ENCODE peak calls at places on chromosome 18, in seven cellular contexts. One of them, this sample, is unnamed.

GRCh38 chr18:7221424-7222155 is 9.3 kb upstream of the LRRC30 start:
- DNase-seq in tibial artery: no peak
- DNase-seq in OCI-LY7: peak
- DNase-seq in cardiac muscle cell: peak
- DNase-seq in PC-9: peak
- DNase-seq in psoas muscle: peak
- DNase-seq in fibroblast of the aortic adventitia: peak
- DNase-seq in this sample: peak

GRCh38 chr18:26436176-26437031 is 111.9 kb downstream of the KCTD1 start:
- DNase-seq in cardiac muscle cell: peak
- DNase-seq in OCI-LY7: no peak
- DNase-seq in tibial artery: no peak
- DNase-seq in psoas muscle: no peak
- DNase-seq in PC-9: peak
- DNase-seq in fibroblast of the aortic adventitia: peak
- DNase-seq in this sample: no peak

GRCh38 chr18:59691046-59691395 is 6.2 kb downstream of the CCBE1 start:
- DNase-seq in fibroblast of the aortic adventitia: no peak
- DNase-seq in PC-9: no peak
- DNase-seq in psoas muscle: no peak
- DNase-seq in OCI-LY7: no peak
- DNase-seq in tibial artery: no peak
- DNase-seq in cardiac muscle cell: peak
- DNase-seq in this sample: no peak

GRCh38 chr18:57737661-57738060 is 65.5 kb downstream of the ATP8B1 start:
- DNase-seq in psoas muscle: peak
- DNase-seq in fibroblast of the aortic adventitia: peak
- DNase-seq in cardiac muscle cell: peak
- DNase-seq in OCI-LY7: no peak
- DNase-seq in PC-9: peak
- DNase-seq in tibial artery: peak
- DNase-seq in this sample: no peak

GRCh38 chr18:58536534-58537271 is 92.2 kb downstream of the ALPK2 start:
- DNase-seq in fibroblast of the aortic adventitia: no peak
- DNase-seq in cardiac muscle cell: no peak
- DNase-seq in psoas muscle: no peak
- DNase-seq in PC-9: no peak
- DNase-seq in OCI-LY7: peak
- DNase-seq in tibial artery: no peak
- DNase-seq in this sample: no peak

GRCh38 chr18:80105369-80106167 is 3.5 kb upstream of the ADNP2 start:
- DNase-seq in fibroblast of the aortic adventitia: no peak
- DNase-seq in tibial artery: no peak
- DNase-seq in PC-9: no peak
- DNase-seq in OCI-LY7: peak
- DNase-seq in cardiac muscle cell: no peak
- DNase-seq in psoas muscle: no peak
- DNase-seq in this sample: peak

GRCh38 chr18:64678048-64678447 is 529.2 kb upstream of the LINC00305 start:
- DNase-seq in OCI-LY7: peak
- DNase-seq in psoas muscle: no peak
- DNase-seq in tibial artery: no peak
- DNase-seq in cardiac muscle cell: no peak
- DNase-seq in fibroblast of the aortic adventitia: no peak
- DNase-seq in PC-9: no peak
- DNase-seq in this sample: no peak

GRCh38 chr18:74252032-74252380 is 39.8 kb downstream of the CYB5A start:
- DNase-seq in OCI-LY7: no peak
- DNase-seq in cardiac muscle cell: peak
- DNase-seq in PC-9: peak
- DNase-seq in fibroblast of the aortic adventitia: no peak
- DNase-seq in tibial artery: no peak
- DNase-seq in psoas muscle: no peak
- DNase-seq in this sample: peak

GRCh38 chr18:23805898-23806297 is 116.6 kb downstream of the LAMA3 start:
- DNase-seq in cardiac muscle cell: peak
- DNase-seq in tibial artery: no peak
- DNase-seq in PC-9: no peak
- DNase-seq in OCI-LY7: no peak
- DNase-seq in psoas muscle: no peak
- DNase-seq in fibroblast of the aortic adventitia: peak
- DNase-seq in this sample: no peak

GRCh38 chr18:28176933-28177827 is at the start of gene CDH2:
- DNase-seq in cardiac muscle cell: peak
- DNase-seq in PC-9: no peak
- DNase-seq in psoas muscle: peak
- DNase-seq in fibroblast of the aortic adventitia: peak
- DNase-seq in OCI-LY7: no peak
- DNase-seq in tibial artery: no peak
- DNase-seq in this sample: peak

GRCh38 chr18:23906658-23907057 is 107.9 kb upstream of the TTC39C start:
- DNase-seq in fibroblast of the aortic adventitia: no peak
- DNase-seq in psoas muscle: no peak
- DNase-seq in PC-9: no peak
- DNase-seq in OCI-LY7: no peak
- DNase-seq in tibial artery: no peak
- DNase-seq in cardiac muscle cell: no peak
- DNase-seq in this sample: no peak

GRCh38 chr18:79497638-79498081 is 101.9 kb downstream of the NFATC1 start:
- DNase-seq in fibroblast of the aortic adventitia: no peak
- DNase-seq in psoas muscle: no peak
- DNase-seq in tibial artery: no peak
- DNase-seq in OCI-LY7: no peak
- DNase-seq in PC-9: no peak
- DNase-seq in cardiac muscle cell: peak
- DNase-seq in this sample: peak

DNA sequence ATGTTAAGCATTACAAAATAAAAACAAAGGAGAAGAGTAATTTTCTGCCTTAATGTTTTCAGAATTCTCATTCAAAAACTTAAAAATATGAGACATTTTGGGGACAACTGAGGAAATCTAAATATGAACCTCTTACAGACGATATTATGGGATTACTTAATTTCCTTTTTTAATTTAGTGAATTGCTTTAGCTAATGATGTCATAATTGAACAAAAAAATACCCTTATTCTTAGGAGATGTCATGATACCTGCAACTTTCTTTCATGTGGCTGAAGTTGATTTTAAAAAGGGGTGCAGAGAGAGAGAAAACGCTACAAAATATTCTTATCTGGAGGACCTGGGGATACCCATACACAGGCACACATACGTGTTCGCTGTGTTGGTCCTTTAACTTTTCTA is 129.3 kb downstream of the ZNF521 start:
- DNase-seq in tibial artery: no peak
- DNase-seq in PC-9: no peak
- DNase-seq in psoas muscle: no peak
- DNase-seq in OCI-LY7: no peak
- DNase-seq in fibroblast of the aortic adventitia: no peak
- DNase-seq in cardiac muscle cell: no peak
- DNase-seq in this sample: no peak
- TF ChIP-seq CTCF in tibial artery: no peak
- TF ChIP-seq CTCF in PC-9: no peak
- TF ChIP-seq CTCF in psoas muscle: no peak
- TF ChIP-seq CTCF in OCI-LY7: no peak
- TF ChIP-seq CTCF in fibroblast of the aortic adventitia: no peak
- TF ChIP-seq CTCF in cardiac muscle cell: no peak
- TF ChIP-seq CTCF in this sample: no peak

DNA sequence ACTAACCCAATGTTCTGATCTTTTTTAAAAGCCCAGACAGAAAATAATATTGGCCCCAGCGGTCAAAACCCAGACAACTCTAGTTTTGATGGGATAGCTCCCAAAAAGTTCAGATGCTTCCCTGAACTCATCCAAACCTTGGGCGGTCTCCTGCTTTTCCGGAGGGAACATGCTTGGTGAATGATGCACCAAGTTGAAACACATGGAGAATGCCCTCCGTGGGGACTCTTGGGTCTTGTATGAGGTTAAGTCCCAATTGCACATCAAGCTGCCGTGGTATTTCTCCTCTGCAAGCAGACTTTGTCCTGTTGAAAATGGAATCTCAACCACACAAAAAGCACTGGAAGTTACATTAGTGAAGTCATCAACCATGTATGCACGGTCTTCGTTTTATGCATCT is 120.7 kb upstream of the CTAGE1 start:
- DNase-seq in psoas muscle: peak
- DNase-seq in fibroblast of the aortic adventitia: peak
- DNase-seq in cardiac muscle cell: no peak
- DNase-seq in OCI-LY7: no peak
- DNase-seq in tibial artery: peak
- DNase-seq in PC-9: no peak
- DNase-seq in this sample: no peak
- TF ChIP-seq CTCF in psoas muscle: no peak
- TF ChIP-seq CTCF in fibroblast of the aortic adventitia: no peak
- TF ChIP-seq CTCF in cardiac muscle cell: no peak
- TF ChIP-seq CTCF in OCI-LY7: no peak
- TF ChIP-seq CTCF in tibial artery: no peak
- TF ChIP-seq CTCF in PC-9: no peak
- TF ChIP-seq CTCF in this sample: no peak

GRCh38 chr18:77765468-77765867 is 515.8 kb downstream of the GALR1 start:
- DNase-seq in tibial artery: no peak
- DNase-seq in cardiac muscle cell: peak
- DNase-seq in OCI-LY7: no peak
- DNase-seq in fibroblast of the aortic adventitia: no peak
- DNase-seq in psoas muscle: no peak
- DNase-seq in PC-9: no peak
- DNase-seq in this sample: peak
- TF ChIP-seq CTCF in tibial artery: no peak
- TF ChIP-seq CTCF in cardiac muscle cell: no peak
- TF ChIP-seq CTCF in OCI-LY7: no peak
- TF ChIP-seq CTCF in fibroblast of the aortic adventitia: no peak
- TF ChIP-seq CTCF in psoas muscle: peak
- TF ChIP-seq CTCF in PC-9: peak
- TF ChIP-seq CTCF in this sample: peak

GRCh38 chr18:9148239-9148552 is 11.6 kb downstream of the ANKRD12 start:
- DNase-seq in fibroblast of the aortic adventitia: no peak
- DNase-seq in psoas muscle: no peak
- DNase-seq in OCI-LY7: no peak
- DNase-seq in PC-9: no peak
- DNase-seq in cardiac muscle cell: no peak
- DNase-seq in tibial artery: no peak
- DNase-seq in this sample: no peak
- TF ChIP-seq CTCF in fibroblast of the aortic adventitia: no peak
- TF ChIP-seq CTCF in psoas muscle: no peak
- TF ChIP-seq CTCF in OCI-LY7: no peak
- TF ChIP-seq CTCF in PC-9: peak
- TF ChIP-seq CTCF in cardiac muscle cell: no peak
- TF ChIP-seq CTCF in tibial artery: no peak
- TF ChIP-seq CTCF in this sample: peak

GRCh38 chr18:43830905-43831304 is 553.6 kb upstream of the SYT4 start:
- DNase-seq in fibroblast of the aortic adventitia: no peak
- DNase-seq in tibial artery: no peak
- DNase-seq in OCI-LY7: no peak
- DNase-seq in cardiac muscle cell: no peak
- DNase-seq in PC-9: no peak
- DNase-seq in psoas muscle: no peak
- DNase-seq in this sample: no peak
- TF ChIP-seq CTCF in fibroblast of the aortic adventitia: no peak
- TF ChIP-seq CTCF in tibial artery: no peak
- TF ChIP-seq CTCF in OCI-LY7: no peak
- TF ChIP-seq CTCF in cardiac muscle cell: no peak
- TF ChIP-seq CTCF in PC-9: no peak
- TF ChIP-seq CTCF in psoas muscle: no peak
- TF ChIP-seq CTCF in this sample: no peak

GRCh38 chr18:49784427-49785185 is 28.7 kb downstream of the ACAA2 start:
- DNase-seq in OCI-LY7: no peak
- DNase-seq in fibroblast of the aortic adventitia: peak
- DNase-seq in tibial artery: no peak
- DNase-seq in cardiac muscle cell: no peak
- DNase-seq in psoas muscle: no peak
- DNase-seq in PC-9: no peak
- DNase-seq in this sample: no peak
- TF ChIP-seq CTCF in OCI-LY7: peak
- TF ChIP-seq CTCF in fibroblast of the aortic adventitia: peak
- TF ChIP-seq CTCF in tibial artery: no peak
- TF ChIP-seq CTCF in cardiac muscle cell: peak
- TF ChIP-seq CTCF in psoas muscle: peak
- TF ChIP-seq CTCF in PC-9: peak
- TF ChIP-seq CTCF in this sample: no peak

GRCh38 chr18:34764451-34764850 is 54.4 kb downstream of the DTNA start:
- DNase-seq in PC-9: no peak
- DNase-seq in tibial artery: no peak
- DNase-seq in cardiac muscle cell: no peak
- DNase-seq in fibroblast of the aortic adventitia: no peak
- DNase-seq in psoas muscle: no peak
- DNase-seq in OCI-LY7: no peak
- DNase-seq in this sample: no peak
- TF ChIP-seq CTCF in PC-9: no peak
- TF ChIP-seq CTCF in tibial artery: no peak
- TF ChIP-seq CTCF in cardiac muscle cell: no peak
- TF ChIP-seq CTCF in fibroblast of the aortic adventitia: peak
- TF ChIP-seq CTCF in psoas muscle: no peak
- TF ChIP-seq CTCF in OCI-LY7: no peak
- TF ChIP-seq CTCF in this sample: no peak

GRCh38 chr18:34591920-34592444 is 118.1 kb upstream of the DTNA start:
- DNase-seq in PC-9: no peak
- DNase-seq in OCI-LY7: no peak
- DNase-seq in cardiac muscle cell: no peak
- DNase-seq in fibroblast of the aortic adventitia: no peak
- DNase-seq in tibial artery: no peak
- DNase-seq in psoas muscle: no peak
- DNase-seq in this sample: no peak

GRCh38 chr18:34594243-34594642 is 115.9 kb upstream of the DTNA start:
- DNase-seq in OCI-LY7: no peak
- DNase-seq in PC-9: no peak
- DNase-seq in psoas muscle: no peak
- DNase-seq in cardiac muscle cell: no peak
- DNase-seq in tibial artery: no peak
- DNase-seq in fibroblast of the aortic adventitia: no peak
- DNase-seq in this sample: no peak

GRCh38 chr18:34592961-34593382 is 117.1 kb upstream of the DTNA start:
- DNase-seq in PC-9: no peak
- DNase-seq in fibroblast of the aortic adventitia: peak
- DNase-seq in psoas muscle: peak
- DNase-seq in cardiac muscle cell: peak
- DNase-seq in tibial artery: peak
- DNase-seq in OCI-LY7: no peak
- DNase-seq in this sample: no peak

GRCh38 chr18:34598136-34598635 is 111.9 kb upstream of the DTNA start:
- DNase-seq in psoas muscle: no peak
- DNase-seq in OCI-LY7: no peak
- DNase-seq in fibroblast of the aortic adventitia: no peak
- DNase-seq in tibial artery: no peak
- DNase-seq in PC-9: no peak
- DNase-seq in cardiac muscle cell: no peak
- DNase-seq in this sample: no peak

DNA sequence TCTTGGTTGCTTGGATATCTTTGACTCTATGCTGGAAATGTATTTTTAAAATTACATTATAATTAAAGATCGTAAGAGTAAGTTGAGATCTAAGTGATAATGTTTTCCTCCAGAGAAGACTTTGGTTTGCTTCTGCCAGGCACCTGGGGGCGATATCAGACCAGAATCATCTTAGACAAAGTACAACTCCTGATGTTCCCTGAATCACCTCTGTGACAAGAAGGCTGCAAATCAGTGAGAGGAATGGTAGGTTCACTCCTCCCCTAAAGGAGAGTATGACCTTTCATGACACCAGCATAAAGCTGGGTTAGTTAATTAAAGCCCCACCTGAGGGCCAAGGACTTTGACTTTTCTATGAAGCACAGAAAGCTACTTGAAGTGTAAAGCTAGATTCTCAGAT is 114.4 kb upstream of the DTNA start:
- DNase-seq in PC-9: no peak
- DNase-seq in cardiac muscle cell: peak
- DNase-seq in fibroblast of the aortic adventitia: peak
- DNase-seq in OCI-LY7: no peak
- DNase-seq in tibial artery: no peak
- DNase-seq in psoas muscle: no peak
- DNase-seq in this sample: no peak
- TF ChIP-seq CTCF in PC-9: peak
- TF ChIP-seq CTCF in cardiac muscle cell: peak
- TF ChIP-seq CTCF in fibroblast of the aortic adventitia: peak
- TF ChIP-seq CTCF in OCI-LY7: peak
- TF ChIP-seq CTCF in tibial artery: no peak
- TF ChIP-seq CTCF in psoas muscle: peak
- TF ChIP-seq CTCF in this sample: no peak